ENCODE peak calls at places on chromosomes 5 and 9, in six cellular contexts. A, E, Z, S, G and O are unnamed samples.
A peak's percentile ranks its signal among the peaks of the same experiment; 100 is the strongest.

GRCh38 chr9:69599232-69599971 is 72.8 kb downstream of the APBA1 start:
- DNase-seq in A (no peak), E (no peak), Z (no peak), S (no peak), G (no peak), O (no peak)

GRCh38 chr9:20041717-20042116 is 252.9 kb upstream of the SLC24A2 start:
- DNase-seq in A (no peak), E (no peak), Z (no peak), S (no peak), G (no peak), O (no peak)

GRCh38 chr5:33894566-33894965 is 2.8 kb upstream of the ADAMTS12 start:
- DNase-seq in A (peak; percentile 69), E (no peak), Z (no peak), S (peak; percentile 24), G (no peak), O (no peak)

GRCh38 chr5:1008451-1009358 is at the start of gene NKD2:
- DNase-seq in A (no peak), E (peak; percentile 47), Z (peak; percentile 33), S (peak; percentile 83), G (no peak), O (peak; percentile 55)

GRCh38 chr9:22029231-22029630 is 20.1 kb upstream of the CDKN2B start:
- DNase-seq in A (peak; percentile 49), E (no peak), Z (no peak), S (no peak), G (no peak), O (no peak)

GRCh38 chr9:37037137-37037743 is 3.2 kb upstream of the PAX5 start:
- DNase-seq in A (no peak), E (no peak), Z (no peak), S (no peak), G (no peak), O (no peak)

GRCh38 chr9:3441197-3441816 is 84.5 kb downstream of the RFX3 start:
- DNase-seq in A (peak; percentile 73), E (peak; percentile 45), Z (peak; percentile 32), S (peak; percentile 28), G (peak; percentile 26), O (peak; percentile 84)

GRCh38 chr5:169385636-169386035 is 84.7 kb upstream of the SLIT3 start:
- DNase-seq in A (no peak), E (no peak), Z (no peak), S (no peak), G (no peak), O (no peak)